ENCODE peak calls at places on chromosomes 5 and 9, in nine cellular contexts. J is activated CD4-positive, alpha-beta T cell treated with anti-CD3 and anti-CD28 coated beads for 24 hours; E is activated T-helper 1 cell treated with anti-CD3 and anti-CD28 coated beads, Interleukin-2, amount 50 U/mL, for 16 hours; W is NCI-H146; G is HAP-1; M is NB4; H is SW480; X is nephron progenitor cell; N is endothelial cell. A is an unnamed sample.

GRCh38 chr9:61673664-61674381 is 484.0 kb downstream of the SPATA31A7 start:
- DNase-seq in M (no peak), G (no peak), J (no peak), X (no peak), E (no peak), N (no peak), W (no peak), H (no peak), A (no peak)

GRCh38 chr5:135615581-135616260 is 36.9 kb upstream of the CXCL14 start:
- DNase-seq in E (no peak), J (no peak), M (no peak), H (no peak), G (peak), N (no peak), X (no peak), W (no peak), A (no peak)

GRCh38 chr9:129783516-129784361 is 19.2 kb upstream of the TOR1B start:
- DNase-seq in H (peak), J (peak), N (peak), W (peak), E (peak), M (peak), G (peak), X (peak), A (peak)

GRCh38 chr5:88556415-88556814 is 287.8 kb upstream of the TMEM161B start:
- DNase-seq in G (peak), M (no peak), N (no peak), X (peak), W (no peak), J (no peak), E (no peak), H (no peak), A (peak)

GRCh38 chr5:32506251-32506661 is 61.7 kb upstream of the ZFR start:
- DNase-seq in E (no peak), G (no peak), W (peak), J (no peak), H (no peak), N (no peak), M (no peak), X (no peak), A (no peak)

GRCh38 chr5:178630475-178630930 is 3.7 kb upstream of the CLK4 start:
- DNase-seq in J (no peak), W (no peak), N (no peak), H (peak), M (no peak), X (no peak), E (no peak), G (no peak), A (no peak)

GRCh38 chr5:147949711-147950573 is 43.6 kb upstream of the C5orf46 start:
- DNase-seq in G (peak), H (peak), W (peak), X (no peak), N (no peak), J (no peak), M (peak), E (no peak), A (peak)

GRCh38 chr9:76905661-76905983 is 292 bp downstream of the PRUNE2 start:
- DNase-seq in J (no peak), H (no peak), E (no peak), N (no peak), G (no peak), M (no peak), X (no peak), W (peak), A (peak)

GRCh38 chr9:93652604-93653592 is 76.5 kb downstream of the PHF2 start:
- DNase-seq in N (no peak), H (no peak), X (no peak), M (no peak), J (no peak), G (no peak), E (peak), W (no peak), A (no peak)

GRCh38 chr5:115841382-115842088 is at the start of the genes AP3S1 and ATG12:
- DNase-seq in E (peak), G (peak), X (peak), J (peak), W (peak), M (peak), N (peak), H (peak), A (peak)

GRCh38 chr5:33611882-33612281 is 171.1 kb downstream of the TARS1 start:
- DNase-seq in X (no peak), M (no peak), H (no peak), N (no peak), E (no peak), J (no peak), W (no peak), G (no peak), A (no peak)

GRCh38 chr5:157198277-157199058 is 17.8 kb downstream of the ITK start:
- DNase-seq in E (peak), M (no peak), G (no peak), X (no peak), H (no peak), N (no peak), J (peak), W (no peak), A (no peak)

GRCh38 chr9:87711857-87712800 is 13.8 kb upstream of the CTSL start:
- DNase-seq in J (no peak), H (peak), M (no peak), G (no peak), E (no peak), X (no peak), W (no peak), N (no peak), A (no peak)

GRCh38 chr5:151063590-151063989 is 17.2 kb downstream of the TNIP1 start:
- DNase-seq in X (no peak), J (no peak), N (no peak), M (no peak), W (no peak), E (no peak), H (no peak), G (no peak), A (peak)

GRCh38 chr9:119053070-119053469 is 316.2 kb downstream of the BRINP1 start:
- DNase-seq in G (no peak), H (no peak), X (no peak), W (no peak), N (no peak), M (no peak), J (no peak), E (no peak), A (no peak)

GRCh38 chr5:160155017-160155725 is 35.9 kb upstream of the PWWP2A start:
- DNase-seq in X (no peak), E (no peak), M (peak), H (no peak), G (no peak), W (no peak), N (no peak), J (no peak), A (no peak)

GRCh38 chr5:18765304-18765703 is 1131.0 kb downstream of the TAF11L14 start:
- DNase-seq in W (no peak), H (no peak), X (no peak), G (no peak), E (no peak), J (no peak), M (no peak), N (no peak), A (no peak)

GRCh38 chr9:77523891-77524290 is 124.2 kb downstream of the GNA14 start:
- DNase-seq in M (no peak), W (no peak), G (no peak), E (no peak), X (no peak), H (no peak), J (no peak), N (no peak), A (no peak)

GRCh38 chr5:139685886-139686285 is 37.7 kb downstream of the CXXC5 start:
- DNase-seq in N (no peak), X (no peak), J (no peak), G (no peak), W (no peak), E (no peak), M (no peak), H (no peak), A (no peak)

GRCh38 chr9:134130503-134131375 is 5.1 kb upstream of the WDR5 start:
- DNase-seq in E (no peak), G (no peak), J (no peak), H (peak), M (no peak), N (no peak), W (no peak), X (peak), A (peak)